ENCODE peak calls at places on chromosome 9, in nine cellular contexts. T, M, P, O, D, Q, W, U and A are unnamed samples.

GRCh38 chr9:138096192-138096845 is 218.7 kb downstream of the CACNA1B start:
- DNase-seq in T (no peak), M (no peak), P (no peak), O (no peak), D (no peak), Q (no peak), W (no peak), U (no peak), A (no peak)

GRCh38 chr9:93826905-93827544 is 128.1 kb downstream of the BARX1 start:
- DNase-seq in T (no peak), M (no peak), P (no peak), O (no peak), D (no peak), Q (no peak), W (no peak), U (no peak), A (no peak)

GRCh38 chr9:107615325-107615724 is 125.8 kb upstream of the KLF4 start:
- DNase-seq in T (no peak), M (no peak), P (no peak), O (peak), D (no peak), Q (no peak), W (no peak), U (no peak), A (peak)

GRCh38 chr9:79264511-79265448 is 307.0 kb upstream of the TLE4 start:
- DNase-seq in T (no peak), M (no peak), P (no peak), O (peak), D (no peak), Q (no peak), W (no peak), U (no peak), A (no peak)

GRCh38 chr9:121596515-121596914 is 54.9 kb upstream of the DAB2IP start:
- DNase-seq in T (no peak), M (no peak), P (no peak), O (no peak), D (no peak), Q (no peak), W (no peak), U (no peak), A (no peak)

GRCh38 chr9:71760901-71761300 is 7.4 kb downstream of the CEMIP2 start:
- DNase-seq in T (no peak), M (no peak), P (peak), O (no peak), D (no peak), Q (no peak), W (no peak), U (no peak), A (no peak)

GRCh38 chr9:86978986-86979385 is 31.7 kb upstream of the GAS1 start:
- DNase-seq in T (no peak), M (peak), P (no peak), O (no peak), D (no peak), Q (no peak), W (no peak), U (no peak), A (peak)

GRCh38 chr9:13082796-13083195 is 196.7 kb downstream of the MPDZ start:
- DNase-seq in T (no peak), M (no peak), P (no peak), O (no peak), D (no peak), Q (no peak), W (no peak), U (no peak), A (no peak)

GRCh38 chr9:121781143-121781542 is 129.7 kb downstream of the DAB2IP start:
- DNase-seq in T (no peak), M (no peak), P (no peak), O (no peak), D (no peak), Q (no peak), W (no peak), U (no peak), A (no peak)

GRCh38 chr9:118882674-118883073 is 486.6 kb downstream of the BRINP1 start:
- DNase-seq in T (no peak), M (peak), P (no peak), O (no peak), D (no peak), Q (no peak), W (no peak), U (peak), A (peak)

GRCh38 chr9:128077847-128078503 is 9.9 kb downstream of the SLC25A25 start:
- DNase-seq in T (no peak), M (no peak), P (no peak), O (no peak), D (no peak), Q (no peak), W (no peak), U (no peak), A (no peak)

GRCh38 chr9:120965344-120966004 is 38.9 kb upstream of the TRAF1 start:
- DNase-seq in T (no peak), M (no peak), P (no peak), O (no peak), D (no peak), Q (no peak), W (no peak), U (no peak), A (no peak)

GRCh38 chr9:131587906-131588305 is 42.6 kb downstream of the PRRT1B start:
- DNase-seq in T (no peak), M (no peak), P (no peak), O (no peak), D (no peak), Q (no peak), W (no peak), U (no peak), A (no peak)

GRCh38 chr9:16145196-16145950 is 592.5 kb downstream of the CCDC171 start:
- DNase-seq in T (no peak), M (peak), P (no peak), O (no peak), D (peak), Q (no peak), W (no peak), U (no peak), A (peak)

GRCh38 chr9:26760675-26761074 is 131.9 kb downstream of the CAAP1 start:
- DNase-seq in T (no peak), M (no peak), P (no peak), O (no peak), D (no peak), Q (no peak), W (no peak), U (no peak), A (no peak)